ENCODE peak calls at places on chromosomes 5 and 9, in ten cellular contexts. One of them, this sample, is unnamed.
A peak's percentile ranks its signal among the peaks of the same experiment; 100 is the strongest.

GRCh38 chr9:87540444-87541105 is 42.9 kb downstream of the DAPK1 start:
- DNase-seq in dorsolateral prefrontal cortex: no peak
- DNase-seq in nephron progenitor cell: no peak
- DNase-seq in fibroblast of lung: peak; percentile 75
- DNase-seq in foreskin fibroblast: no peak
- DNase-seq in PC-9: no peak
- DNase-seq in GM23338: no peak
- DNase-seq in H1: no peak
- DNase-seq in pancreas: no peak
- DNase-seq in keratinocyte: no peak
- DNase-seq in this sample: no peak

GRCh38 chr5:73388371-73388684 is 60.2 kb downstream of the FOXD1 start:
- DNase-seq in dorsolateral prefrontal cortex: no peak
- DNase-seq in nephron progenitor cell: no peak
- DNase-seq in fibroblast of lung: peak; percentile 83
- DNase-seq in foreskin fibroblast: peak; percentile 41
- DNase-seq in PC-9: no peak
- DNase-seq in GM23338: no peak
- DNase-seq in H1: no peak
- DNase-seq in pancreas: no peak
- DNase-seq in keratinocyte: no peak
- DNase-seq in this sample: no peak

GRCh38 chr9:97293207-97293721 is 14.2 kb upstream of the CCDC180 start:
- DNase-seq in dorsolateral prefrontal cortex: no peak
- DNase-seq in nephron progenitor cell: no peak
- DNase-seq in fibroblast of lung: peak; percentile 25
- DNase-seq in foreskin fibroblast: peak; percentile 67
- DNase-seq in PC-9: no peak
- DNase-seq in GM23338: peak; percentile 11
- DNase-seq in H1: no peak
- DNase-seq in pancreas: no peak
- DNase-seq in keratinocyte: no peak
- DNase-seq in this sample: no peak

GRCh38 chr9:132006657-132007370 is 72.9 kb downstream of the MED27 start:
- DNase-seq in dorsolateral prefrontal cortex: no peak
- DNase-seq in nephron progenitor cell: no peak
- DNase-seq in fibroblast of lung: peak; percentile 58
- DNase-seq in foreskin fibroblast: peak; percentile 85
- DNase-seq in PC-9: no peak
- DNase-seq in GM23338: peak; percentile 35
- DNase-seq in H1: no peak
- DNase-seq in pancreas: no peak
- DNase-seq in keratinocyte: peak; percentile 71
- DNase-seq in this sample: no peak

GRCh38 chr9:97992219-97992618 is 9.1 kb downstream of the ANP32B start:
- DNase-seq in dorsolateral prefrontal cortex: no peak
- DNase-seq in nephron progenitor cell: no peak
- DNase-seq in fibroblast of lung: no peak
- DNase-seq in foreskin fibroblast: no peak
- DNase-seq in PC-9: no peak
- DNase-seq in GM23338: no peak
- DNase-seq in H1: no peak
- DNase-seq in pancreas: no peak
- DNase-seq in keratinocyte: no peak
- DNase-seq in this sample: no peak

GRCh38 chr5:25604682-25605081 is 959.9 kb upstream of the CDH10 start:
- DNase-seq in dorsolateral prefrontal cortex: no peak
- DNase-seq in nephron progenitor cell: no peak
- DNase-seq in fibroblast of lung: no peak
- DNase-seq in foreskin fibroblast: no peak
- DNase-seq in PC-9: no peak
- DNase-seq in GM23338: no peak
- DNase-seq in H1: no peak
- DNase-seq in pancreas: no peak
- DNase-seq in keratinocyte: no peak
- DNase-seq in this sample: no peak

GRCh38 chr5:180350296-180350695 is 2.8 kb downstream of the GFPT2 start:
- DNase-seq in dorsolateral prefrontal cortex: no peak
- DNase-seq in nephron progenitor cell: no peak
- DNase-seq in fibroblast of lung: no peak
- DNase-seq in foreskin fibroblast: no peak
- DNase-seq in PC-9: no peak
- DNase-seq in GM23338: no peak
- DNase-seq in H1: no peak
- DNase-seq in pancreas: no peak
- DNase-seq in keratinocyte: no peak
- DNase-seq in this sample: no peak

GRCh38 chr5:175902013-175902412 is 30.6 kb downstream of the CPLX2 start:
- DNase-seq in dorsolateral prefrontal cortex: no peak
- DNase-seq in nephron progenitor cell: no peak
- DNase-seq in fibroblast of lung: no peak
- DNase-seq in foreskin fibroblast: no peak
- DNase-seq in PC-9: no peak
- DNase-seq in GM23338: no peak
- DNase-seq in H1: no peak
- DNase-seq in pancreas: no peak
- DNase-seq in keratinocyte: no peak
- DNase-seq in this sample: no peak

GRCh38 chr9:69044226-69045219 is 9.0 kb downstream of the FXN start:
- DNase-seq in dorsolateral prefrontal cortex: no peak
- DNase-seq in nephron progenitor cell: peak; percentile 36
- DNase-seq in fibroblast of lung: peak; percentile 62
- DNase-seq in foreskin fibroblast: peak; percentile 74
- DNase-seq in PC-9: peak; percentile 47
- DNase-seq in GM23338: peak; percentile 50
- DNase-seq in H1: no peak
- DNase-seq in pancreas: no peak
- DNase-seq in keratinocyte: no peak
- DNase-seq in this sample: peak; percentile 15

GRCh38 chr5:8457187-8458037 is 588.5 kb downstream of the MTRR start:
- DNase-seq in dorsolateral prefrontal cortex: peak; percentile 86
- DNase-seq in nephron progenitor cell: no peak
- DNase-seq in fibroblast of lung: peak; percentile 97
- DNase-seq in foreskin fibroblast: peak; percentile 99
- DNase-seq in PC-9: peak; percentile 99
- DNase-seq in GM23338: peak; percentile 83
- DNase-seq in H1: no peak
- DNase-seq in pancreas: peak; percentile 96
- DNase-seq in keratinocyte: peak; percentile 76
- DNase-seq in this sample: peak; percentile 95

GRCh38 chr9:135498381-135499126 is 1.9 kb upstream of the MRPS2 start:
- DNase-seq in dorsolateral prefrontal cortex: peak; percentile 35
- DNase-seq in nephron progenitor cell: no peak
- DNase-seq in fibroblast of lung: no peak
- DNase-seq in foreskin fibroblast: no peak
- DNase-seq in PC-9: no peak
- DNase-seq in GM23338: no peak
- DNase-seq in H1: no peak
- DNase-seq in pancreas: no peak
- DNase-seq in keratinocyte: no peak
- DNase-seq in this sample: no peak

GRCh38 chr9:86098793-86099694 is at the start of gene GOLM1:
- DNase-seq in dorsolateral prefrontal cortex: no peak
- DNase-seq in nephron progenitor cell: peak; percentile 81
- DNase-seq in fibroblast of lung: peak; percentile 70
- DNase-seq in foreskin fibroblast: peak; percentile 87
- DNase-seq in PC-9: no peak
- DNase-seq in GM23338: peak; percentile 81
- DNase-seq in H1: peak; percentile 74
- DNase-seq in pancreas: peak; percentile 65
- DNase-seq in keratinocyte: no peak
- DNase-seq in this sample: peak; percentile 66

GRCh38 chr5:80960531-80961375 is 590 bp downstream of the RASGRF2 start:
- DNase-seq in dorsolateral prefrontal cortex: peak; percentile 74
- DNase-seq in nephron progenitor cell: peak; percentile 50
- DNase-seq in fibroblast of lung: peak; percentile 46
- DNase-seq in foreskin fibroblast: peak; percentile 70
- DNase-seq in PC-9: no peak
- DNase-seq in GM23338: peak; percentile 58
- DNase-seq in H1: peak; percentile 75
- DNase-seq in pancreas: no peak
- DNase-seq in keratinocyte: no peak
- DNase-seq in this sample: peak; percentile 82

DNA sequence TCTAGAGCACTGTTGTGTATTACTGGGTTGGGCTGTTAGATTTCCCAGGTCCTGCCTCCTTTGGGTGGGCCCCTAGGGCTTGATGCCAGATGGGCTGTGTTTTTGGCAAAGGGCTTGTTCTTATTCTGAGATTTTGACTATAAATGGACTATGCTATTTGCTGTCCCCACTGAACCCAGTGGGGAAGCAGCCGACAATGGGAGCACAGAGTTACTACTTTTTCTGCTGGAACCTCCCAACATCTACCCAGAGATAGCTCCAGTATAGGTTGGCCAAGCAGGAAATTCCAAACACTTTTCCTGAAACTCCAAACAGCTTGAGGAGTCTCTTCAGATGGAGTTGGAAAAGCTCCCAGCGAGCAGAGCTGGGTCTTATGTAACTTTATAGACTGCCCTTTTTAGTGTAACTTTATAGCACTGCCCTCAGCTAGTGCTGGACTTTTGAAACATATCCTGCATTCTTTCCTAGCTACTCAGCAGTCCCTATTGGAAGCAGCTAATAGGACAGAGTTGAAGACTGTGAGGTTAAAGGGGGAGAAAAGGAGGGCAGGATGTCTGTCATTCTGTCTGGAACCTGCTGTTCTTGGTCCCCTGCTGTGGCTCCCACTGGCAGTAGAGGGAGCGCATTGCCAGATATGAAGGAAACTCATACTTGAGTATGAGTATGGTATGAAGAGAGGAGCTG is 21.0 kb downstream of the RUSC2 start:
- DNase-seq in dorsolateral prefrontal cortex: no peak
- DNase-seq in nephron progenitor cell: no peak
- DNase-seq in fibroblast of lung: peak; percentile 98
- DNase-seq in foreskin fibroblast: peak; percentile 96
- DNase-seq in PC-9: peak; percentile 90
- DNase-seq in GM23338: no peak
- DNase-seq in H1: no peak
- DNase-seq in pancreas: peak; percentile 42
- DNase-seq in keratinocyte: no peak
- DNase-seq in this sample: no peak
- TF ChIP-seq CTCF in dorsolateral prefrontal cortex: no peak
- TF ChIP-seq CTCF in nephron progenitor cell: no peak
- TF ChIP-seq CTCF in fibroblast of lung: no peak
- TF ChIP-seq CTCF in foreskin fibroblast: peak; percentile 18
- TF ChIP-seq CTCF in PC-9: no peak
- TF ChIP-seq CTCF in GM23338: no peak
- TF ChIP-seq CTCF in H1: no peak
- TF ChIP-seq CTCF in pancreas: no peak
- TF ChIP-seq CTCF in keratinocyte: no peak
- TF ChIP-seq CTCF in this sample: no peak

DNA sequence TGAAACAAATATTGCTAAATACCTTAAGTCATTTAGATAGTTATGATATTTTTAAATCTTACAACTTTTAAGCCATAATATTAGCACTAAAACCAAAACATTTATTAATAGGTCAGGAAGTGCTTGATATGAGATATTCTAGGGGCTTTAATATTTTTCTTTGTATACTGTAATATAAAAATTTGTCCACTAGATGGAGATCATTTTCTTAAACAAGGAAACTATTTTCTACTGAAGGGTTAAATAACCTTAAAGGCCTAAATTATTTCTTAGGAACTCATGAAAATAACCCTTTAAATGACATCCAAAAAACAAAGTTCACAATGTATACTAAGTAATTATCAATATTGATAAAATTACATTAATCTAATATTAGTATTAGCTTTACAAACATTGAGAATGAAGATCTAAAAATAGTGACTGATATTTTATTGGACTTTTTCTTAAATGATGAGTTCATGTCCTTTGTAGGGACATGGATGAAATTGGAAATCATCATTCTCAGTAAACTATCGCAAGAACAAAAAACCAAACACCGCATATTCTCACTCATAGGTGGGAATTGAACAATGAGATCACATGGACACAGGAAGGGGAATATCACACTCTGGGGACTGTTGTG is 635.7 kb downstream of the RAB3C start:
- DNase-seq in dorsolateral prefrontal cortex: no peak
- DNase-seq in nephron progenitor cell: no peak
- DNase-seq in fibroblast of lung: no peak
- DNase-seq in foreskin fibroblast: no peak
- DNase-seq in PC-9: no peak
- DNase-seq in GM23338: peak; percentile 19
- DNase-seq in H1: no peak
- DNase-seq in pancreas: no peak
- DNase-seq in keratinocyte: no peak
- DNase-seq in this sample: no peak
- TF ChIP-seq CTCF in dorsolateral prefrontal cortex: peak; percentile 49
- TF ChIP-seq CTCF in nephron progenitor cell: peak; percentile 53
- TF ChIP-seq CTCF in fibroblast of lung: no peak
- TF ChIP-seq CTCF in foreskin fibroblast: no peak
- TF ChIP-seq CTCF in PC-9: peak; percentile 69
- TF ChIP-seq CTCF in GM23338: no peak
- TF ChIP-seq CTCF in H1: no peak
- TF ChIP-seq CTCF in pancreas: peak; percentile 21
- TF ChIP-seq CTCF in keratinocyte: no peak
- TF ChIP-seq CTCF in this sample: no peak

GRCh38 chr5:65663804-65664521 is 39.1 kb downstream of the SHLD3 start:
- DNase-seq in dorsolateral prefrontal cortex: no peak
- DNase-seq in nephron progenitor cell: no peak
- DNase-seq in fibroblast of lung: peak; percentile 22
- DNase-seq in foreskin fibroblast: peak; percentile 28
- DNase-seq in PC-9: no peak
- DNase-seq in GM23338: peak; percentile 74
- DNase-seq in H1: no peak
- DNase-seq in pancreas: no peak
- DNase-seq in keratinocyte: no peak
- DNase-seq in this sample: no peak
- TF ChIP-seq CTCF in dorsolateral prefrontal cortex: peak; percentile 29
- TF ChIP-seq CTCF in nephron progenitor cell: peak; percentile 50
- TF ChIP-seq CTCF in fibroblast of lung: peak; percentile 40
- TF ChIP-seq CTCF in foreskin fibroblast: peak; percentile 38
- TF ChIP-seq CTCF in PC-9: peak; percentile 59
- TF ChIP-seq CTCF in GM23338: peak; percentile 35
- TF ChIP-seq CTCF in H1: no peak
- TF ChIP-seq CTCF in pancreas: peak; percentile 10
- TF ChIP-seq CTCF in keratinocyte: peak; percentile 60
- TF ChIP-seq CTCF in this sample: no peak

DNA sequence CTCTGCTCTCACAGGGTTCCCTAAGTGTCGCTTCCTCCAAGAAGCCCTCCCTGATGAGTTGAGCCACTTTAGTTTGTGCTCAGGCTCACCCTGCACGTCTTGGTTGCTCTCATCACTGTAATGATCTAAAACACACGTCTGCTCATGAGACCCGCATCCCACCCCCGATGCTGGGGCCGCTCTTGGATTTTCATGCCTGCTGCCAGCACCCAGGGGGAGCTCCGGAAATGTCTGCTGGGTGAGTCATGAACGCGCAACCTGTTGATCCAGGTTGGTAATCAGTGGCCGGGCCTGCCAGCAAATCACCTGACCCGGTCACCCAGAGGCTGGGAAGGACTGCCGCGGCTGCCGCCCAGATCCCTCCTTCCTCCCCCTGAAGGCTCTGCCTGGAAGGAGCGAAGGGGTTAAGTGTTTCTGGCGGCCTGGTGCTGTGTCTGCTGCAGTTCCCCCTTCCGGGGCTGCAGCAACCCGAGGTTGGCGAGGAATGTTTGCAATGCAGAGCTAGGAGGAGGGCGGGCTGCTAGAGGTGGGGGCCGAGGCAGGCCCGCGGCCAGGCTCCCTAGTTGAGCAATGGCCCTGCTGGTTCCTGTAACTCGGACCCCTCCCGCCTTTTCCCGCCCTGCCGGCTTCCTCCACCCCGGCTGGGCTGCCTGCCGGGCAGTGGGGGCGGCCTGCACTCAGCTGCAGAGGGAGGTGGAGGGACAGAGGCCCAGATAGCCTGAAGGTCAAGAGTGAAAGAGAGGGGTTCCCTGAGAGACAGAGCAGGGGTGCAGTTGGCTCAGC is 156.1 kb upstream of the IER5L start:
- DNase-seq in dorsolateral prefrontal cortex: peak; percentile 77
- DNase-seq in nephron progenitor cell: peak; percentile 80
- DNase-seq in fibroblast of lung: peak; percentile 99
- DNase-seq in foreskin fibroblast: peak; percentile 95
- DNase-seq in PC-9: peak; percentile 98
- DNase-seq in GM23338: peak; percentile 97
- DNase-seq in H1: peak; percentile 87
- DNase-seq in pancreas: peak; percentile 96
- DNase-seq in keratinocyte: peak; percentile 95
- DNase-seq in this sample: peak; percentile 95
- TF ChIP-seq CTCF in dorsolateral prefrontal cortex: no peak
- TF ChIP-seq CTCF in nephron progenitor cell: no peak
- TF ChIP-seq CTCF in fibroblast of lung: no peak
- TF ChIP-seq CTCF in foreskin fibroblast: no peak
- TF ChIP-seq CTCF in PC-9: no peak
- TF ChIP-seq CTCF in GM23338: no peak
- TF ChIP-seq CTCF in H1: no peak
- TF ChIP-seq CTCF in pancreas: no peak
- TF ChIP-seq CTCF in keratinocyte: no peak
- TF ChIP-seq CTCF in this sample: no peak